ENCODE peak calls at places on chromosome 2, in five cellular contexts. D is AG08396; F is posterior cingulate gyrus; Z is GM03348; E is stimulated activated CD4-positive, alpha-beta T cell treated with anti-CD3 and anti-CD28 coated beads, Interleukin-1b, Interleukin-23, amount 100 ng/mL, for 4 hours. K is an unnamed sample.

GRCh38 chr2:71070294-71071025 is 2.0 kb downstream of the NAGK start:
- DNase-seq in D (peak), F (no peak), Z (peak), E (no peak), K (peak)

GRCh38 chr2:180196419-180196977 is 189.4 kb upstream of the CWC22 start:
- DNase-seq in D (no peak), F (no peak), Z (no peak), E (no peak), K (no peak)

GRCh38 chr2:183359867-183360266 is 235.6 kb downstream of the NUP35 start:
- DNase-seq in D (no peak), F (peak), Z (peak), E (no peak), K (no peak)

GRCh38 chr2:16662440-16662839 is 3.2 kb downstream of the CYRIA start:
- DNase-seq in D (no peak), F (no peak), Z (no peak), E (no peak), K (no peak)

GRCh38 chr2:169511818-169512217 is 2.3 kb downstream of the KLHL41 start:
- DNase-seq in D (no peak), F (no peak), Z (no peak), E (no peak), K (no peak)

GRCh38 chr2:69911985-69912563 is 2.8 kb upstream of the MXD1 start:
- DNase-seq in D (no peak), F (no peak), Z (peak), E (no peak), K (peak)

GRCh38 chr2:8638327-8638726 is 43.5 kb upstream of the ID2 start:
- DNase-seq in D (no peak), F (no peak), Z (no peak), E (no peak), K (no peak)

GRCh38 chr2:2324565-2325101 is 6.4 kb downstream of the MYT1L start:
- DNase-seq in D (no peak), F (no peak), Z (no peak), E (no peak), K (peak)

GRCh38 chr2:18362696-18363095 is 197.8 kb downstream of the RDH14 start:
- DNase-seq in D (peak), F (no peak), Z (peak), E (no peak), K (no peak)

GRCh38 chr2:166764216-166764615 is 124.1 kb upstream of the XIRP2 start:
- DNase-seq in D (no peak), F (no peak), Z (no peak), E (no peak), K (no peak)

GRCh38 chr2:150787353-150788098 is 300.1 kb upstream of the RND3 start:
- DNase-seq in D (no peak), F (no peak), Z (no peak), E (no peak), K (no peak)

GRCh38 chr2:217934321-217935131 is 68.3 kb downstream of the TNS1 start:
- DNase-seq in D (peak), F (no peak), Z (peak), E (no peak), K (no peak)

GRCh38 chr2:238024986-238025385 is 35.8 kb upstream of the SCLY start:
- DNase-seq in D (no peak), F (no peak), Z (no peak), E (no peak), K (no peak)

GRCh38 chr2:240452471-240453256 is 17.2 kb downstream of the GPC1 start:
- DNase-seq in D (peak), F (peak), Z (peak), E (no peak), K (peak)

GRCh38 chr2:168712053-168712452 is 90.4 kb upstream of the NOSTRIN start:
- DNase-seq in D (no peak), F (no peak), Z (no peak), E (no peak), K (no peak)

GRCh38 chr2:79453918-79454317 is 58.9 kb upstream of the CTNNA2 start:
- DNase-seq in D (no peak), F (no peak), Z (no peak), E (no peak), K (no peak)

GRCh38 chr2:56589820-56590219 is 406.0 kb downstream of the CCDC85A start:
- DNase-seq in D (no peak), F (peak), Z (no peak), E (no peak), K (peak)

GRCh38 chr2:166337932-166338331 is 37.8 kb downstream of the SCN9A start:
- DNase-seq in D (no peak), F (no peak), Z (no peak), E (no peak), K (no peak)

GRCh38 chr2:70017962-70018361 is 56.5 kb upstream of the ASPRV1 start:
- DNase-seq in D (no peak), F (no peak), Z (no peak), E (no peak), K (no peak)

GRCh38 chr2:42045956-42046748 is 1.7 kb upstream of the PKDCC start:
- DNase-seq in D (no peak), F (no peak), Z (no peak), E (no peak), K (no peak)

GRCh38 chr2:95323347-95324155 is 26.4 kb downstream of the KCNIP3 start:
- DNase-seq in D (peak), F (no peak), Z (peak), E (no peak), K (no peak)

GRCh38 chr2:217919781-217920351 is 82.9 kb downstream of the TNS1 start:
- DNase-seq in D (peak), F (no peak), Z (peak), E (no peak), K (no peak)

GRCh38 chr2:96970910-96971309 is 15.5 kb downstream of the FAM178B start:
- DNase-seq in D (no peak), F (no peak), Z (no peak), E (no peak), K (no peak)

GRCh38 chr2:32947484-32948143 is 861 bp downstream of the LTBP1 start:
- DNase-seq in D (peak), F (peak), Z (peak), E (no peak), K (no peak)

GRCh38 chr2:15782009-15782751 is 158.2 kb upstream of the MYCN start:
- DNase-seq in D (no peak), F (no peak), Z (no peak), E (no peak), K (no peak)

GRCh38 chr2:217335341-217335966 is 475.6 kb upstream of the TNP1 start:
- DNase-seq in D (no peak), F (no peak), Z (no peak), E (no peak), K (no peak)

GRCh38 chr2:38736035-38736320 is 15.2 kb downstream of the SRSF7 start:
- DNase-seq in D (no peak), F (no peak), Z (no peak), E (no peak), K (no peak)

GRCh38 chr2:231764124-231764523 is 17.0 kb downstream of the PDE6D start:
- DNase-seq in D (no peak), F (no peak), Z (no peak), E (no peak), K (no peak)

GRCh38 chr2:240462704-240463273 is 27.3 kb downstream of the GPC1 start:
- DNase-seq in D (no peak), F (no peak), Z (no peak), E (no peak), K (no peak)

GRCh38 chr2:195706161-195706900 is 49.3 kb downstream of the SLC39A10 start:
- DNase-seq in D (peak), F (no peak), Z (peak), E (no peak), K (no peak)

GRCh38 chr2:73069855-73070650 is 1.5 kb downstream of the SFXN5 start:
- DNase-seq in D (no peak), F (no peak), Z (no peak), E (no peak), K (peak)

GRCh38 chr2:230942371-230942770 is 17.3 kb upstream of the GPR55 start:
- DNase-seq in D (no peak), F (no peak), Z (no peak), E (no peak), K (no peak)

GRCh38 chr2:238238766-238239551 is 879 bp downstream of the HES6 start:
- DNase-seq in D (no peak), F (peak), Z (no peak), E (no peak), K (no peak)

GRCh38 chr2:84919885-84920580 is 14.6 kb downstream of the TMSB10 start:
- DNase-seq in D (peak), F (no peak), Z (peak), E (peak), K (no peak)